ENCODE peak calls at places on chromosomes 6 and 20, in eight cellular contexts. R, N, D, T, U, E, O and K are unnamed samples.

GRCh38 chr20:51497542-51498467 is 44.7 kb downstream of the NFATC2 start:
- DNase-seq in R (no peak), N (no peak), D (peak), T (peak), U (peak), E (no peak), O (no peak), K (no peak)

GRCh38 chr20:16241911-16242310 is 331.3 kb downstream of the KIF16B start:
- DNase-seq in R (no peak), N (no peak), D (no peak), T (no peak), U (no peak), E (no peak), O (peak), K (no peak)

GRCh38 chr6:25202505-25202904 is 76.7 kb upstream of the CARMIL1 start:
- DNase-seq in R (no peak), N (no peak), D (no peak), T (no peak), U (no peak), E (no peak), O (peak), K (no peak)

GRCh38 chr6:32973934-32974333 is 5.5 kb downstream of the BRD2 start:
- DNase-seq in R (peak), N (no peak), D (peak), T (peak), U (no peak), E (no peak), O (peak), K (no peak)

GRCh38 chr6:134318396-134319281 is 727 bp upstream of the SGK1 start:
- DNase-seq in R (no peak), N (no peak), D (no peak), T (no peak), U (no peak), E (no peak), O (no peak), K (no peak)

GRCh38 chr20:49669601-49670189 is 44.0 kb downstream of the B4GALT5 start:
- DNase-seq in R (no peak), N (no peak), D (no peak), T (peak), U (no peak), E (no peak), O (peak), K (no peak)

GRCh38 chr6:139030539-139030938 is 2.0 kb downstream of the ABRACL start:
- DNase-seq in R (no peak), N (no peak), D (no peak), T (no peak), U (no peak), E (no peak), O (no peak), K (no peak)

GRCh38 chr20:63064745-63065711 is 58.3 kb upstream of the BHLHE23 start:
- DNase-seq in R (no peak), N (no peak), D (no peak), T (no peak), U (peak), E (no peak), O (no peak), K (no peak)

GRCh38 chr20:43726811-43727338 is at the start of gene GTSF1L:
- DNase-seq in R (peak), N (no peak), D (no peak), T (no peak), U (no peak), E (no peak), O (peak), K (no peak)

GRCh38 chr20:43799150-43799711 is 72.4 kb upstream of the GTSF1L start:
- DNase-seq in R (no peak), N (no peak), D (no peak), T (no peak), U (no peak), E (no peak), O (no peak), K (no peak)

GRCh38 chr6:32967151-32968091 is 973 bp upstream of the BRD2 start:
- DNase-seq in R (peak), N (no peak), D (no peak), T (no peak), U (no peak), E (no peak), O (peak), K (no peak)

GRCh38 chr6:12608016-12608860 is 108.3 kb upstream of the PHACTR1 start:
- DNase-seq in R (no peak), N (no peak), D (no peak), T (no peak), U (no peak), E (no peak), O (no peak), K (no peak)

GRCh38 chr6:169646906-169647567 is 54.8 kb downstream of the WDR27 start:
- DNase-seq in R (no peak), N (no peak), D (no peak), T (no peak), U (peak), E (no peak), O (no peak), K (no peak)

GRCh38 chr6:167267896-167268528 is 23.1 kb upstream of the UNC93A start:
- DNase-seq in R (no peak), N (no peak), D (no peak), T (no peak), U (no peak), E (no peak), O (no peak), K (no peak)

GRCh38 chr6:157314705-157315321 is 8.5 kb downstream of the TMEM242 start:
- DNase-seq in R (no peak), N (no peak), D (peak), T (peak), U (no peak), E (no peak), O (peak), K (peak)

GRCh38 chr6:138078491-138078890 is 28.7 kb downstream of the PERP start:
- DNase-seq in R (no peak), N (no peak), D (no peak), T (no peak), U (no peak), E (no peak), O (no peak), K (no peak)

GRCh38 chr6:130293800-130294199 is 71.0 kb upstream of the SAMD3 start:
- DNase-seq in R (no peak), N (no peak), D (peak), T (peak), U (no peak), E (no peak), O (peak), K (peak)

GRCh38 chr20:50734730-50735679 is 3.6 kb downstream of the PARD6B start:
- DNase-seq in R (no peak), N (no peak), D (no peak), T (no peak), U (no peak), E (no peak), O (no peak), K (no peak)

GRCh38 chr20:15937179-15937578 is 636.1 kb downstream of the KIF16B start:
- DNase-seq in R (no peak), N (no peak), D (no peak), T (no peak), U (no peak), E (no peak), O (no peak), K (no peak)

GRCh38 chr6:98947411-98948292 is at the start of gene FBXL4:
- DNase-seq in R (peak), N (peak), D (peak), T (peak), U (peak), E (peak), O (peak), K (no peak)

GRCh38 chr6:37021356-37022129 is 16.1 kb downstream of the FGD2 start:
- DNase-seq in R (no peak), N (no peak), D (peak), T (peak), U (no peak), E (peak), O (peak), K (peak)

GRCh38 chr6:136860043-136860442 is 37.7 kb downstream of the PEX7 start:
- DNase-seq in R (peak), N (no peak), D (no peak), T (no peak), U (no peak), E (no peak), O (no peak), K (no peak)

GRCh38 chr6:162262466-162263196 is 464.9 kb downstream of the PRKN start:
- DNase-seq in R (no peak), N (no peak), D (no peak), T (no peak), U (no peak), E (no peak), O (no peak), K (no peak)

GRCh38 chr6:151358475-151358874 is 32.9 kb downstream of the ZBTB2 start:
- DNase-seq in R (no peak), N (no peak), D (no peak), T (no peak), U (no peak), E (no peak), O (no peak), K (no peak)